ENCODE peak calls at places on chromosome 22, in four cellular contexts. L, W, H and F are unnamed samples.

GRCh38 chr22:17871726-17872458 is 97.6 kb upstream of the BID start:
- DNase-seq in L (no peak), W (no peak), H (no peak), F (no peak)

GRCh38 chr22:28029201-28029948 is 110.3 kb upstream of the PITPNB start:
- DNase-seq in L (no peak), W (peak), H (peak), F (no peak)

GRCh38 chr22:48226026-48227013 is 1463.9 kb downstream of the TBC1D22A start:
- DNase-seq in L (no peak), W (no peak), H (no peak), F (no peak)

GRCh38 chr22:44220727-44221680 is 40.3 kb downstream of the PARVG start:
- DNase-seq in L (no peak), W (no peak), H (no peak), F (no peak)

GRCh38 chr22:44357962-44358553 is 45.3 kb upstream of the SHISAL1 start:
- DNase-seq in L (no peak), W (no peak), H (no peak), F (no peak)

GRCh38 chr22:17648564-17648963 is 10.0 kb downstream of the BCL2L13 start:
- DNase-seq in L (no peak), W (no peak), H (no peak), F (no peak)

GRCh38 chr22:27075891-27076290 is 418.5 kb downstream of the MIAT start:
- DNase-seq in L (no peak), W (no peak), H (no peak), F (no peak)

GRCh38 chr22:23268139-23268712 is 87.9 kb downstream of the BCR start:
- DNase-seq in L (no peak), W (no peak), H (peak), F (no peak)

GRCh38 chr22:38841635-38842034 is 2.2 kb downstream of the NPTXR start:
- DNase-seq in L (no peak), W (no peak), H (no peak), F (no peak)

GRCh38 chr22:44092636-44093220 is 68.6 kb downstream of the PARVB start:
- DNase-seq in L (no peak), W (no peak), H (no peak), F (no peak)

GRCh38 chr22:24768537-24769374 is 5.8 kb downstream of the PIWIL3 start:
- DNase-seq in L (no peak), W (peak), H (peak), F (no peak)

GRCh38 chr22:48925450-48925849 is 902.2 kb downstream of the BRD1 start:
- DNase-seq in L (no peak), W (no peak), H (no peak), F (no peak)

GRCh38 chr22:24053481-24054226 is 42.5 kb downstream of the CABIN1 start:
- DNase-seq in L (peak), W (no peak), H (no peak), F (peak)

GRCh38 chr22:49356428-49356827 is 471.2 kb downstream of the BRD1 start:
- DNase-seq in L (no peak), W (no peak), H (no peak), F (no peak)

GRCh38 chr22:40479126-40479800 is 108.9 kb downstream of the SGSM3 start:
- DNase-seq in L (no peak), W (no peak), H (no peak), F (no peak)

GRCh38 chr22:25054943-25055511 is 102.5 kb downstream of the KIAA1671 start:
- DNase-seq in L (no peak), W (no peak), H (no peak), F (no peak)

GRCh38 chr22:28260619-28261018 is 341.6 kb upstream of the PITPNB start:
- DNase-seq in L (no peak), W (no peak), H (no peak), F (no peak)

GRCh38 chr22:30553971-30554370 is 7.4 kb upstream of the SEC14L6 start:
- DNase-seq in L (no peak), W (no peak), H (no peak), F (no peak)

GRCh38 chr22:18970180-18970947 is 34.3 kb upstream of the PRODH start:
- DNase-seq in L (no peak), W (peak), H (peak), F (no peak)

GRCh38 chr22:31585161-31585859 is 76.7 kb downstream of the PISD start:
- DNase-seq in L (no peak), W (no peak), H (no peak), F (peak)

GRCh38 chr22:47806894-47807293 is 1044.4 kb downstream of the TBC1D22A start:
- DNase-seq in L (no peak), W (no peak), H (no peak), F (no peak)

GRCh38 chr22:29879738-29880137 is 3.2 kb upstream of the MTMR3 start:
- DNase-seq in L (no peak), W (peak), H (peak), F (no peak)

GRCh38 chr22:19149962-19150361 is at the start of gene GSC2:
- DNase-seq in L (no peak), W (peak), H (no peak), F (no peak)

GRCh38 chr22:50625568-50626313 is 2.2 kb downstream of the ARSA start:
- DNase-seq in L (no peak), W (peak), H (peak), F (no peak)

GRCh38 chr22:44667829-44668189 is 34.2 kb upstream of the PRR5 start:
- DNase-seq in L (no peak), W (no peak), H (no peak), F (no peak)

GRCh38 chr22:26416670-26417270 is 12.3 kb upstream of the ASPHD2 start:
- DNase-seq in L (no peak), W (no peak), H (peak), F (no peak)

GRCh38 chr22:44118645-44119315 is 61.9 kb upstream of the PARVG start:
- DNase-seq in L (no peak), W (no peak), H (no peak), F (no peak)

GRCh38 chr22:44423556-44423955 is 74.5 kb downstream of the RTL6 start:
- DNase-seq in L (no peak), W (peak), H (no peak), F (no peak)

GRCh38 chr22:35480143-35480542 is 60.5 kb upstream of the RASD2 start:
- DNase-seq in L (no peak), W (no peak), H (no peak), F (no peak)

GRCh38 chr22:39236321-39237275 is 8.2 kb downstream of the PDGFB start:
- DNase-seq in L (peak), W (no peak), H (no peak), F (peak)

GRCh38 chr22:20405931-20406685 is 12.2 kb downstream of the ZNF74 start:
- DNase-seq in L (no peak), W (no peak), H (no peak), F (no peak)

GRCh38 chr22:19393704-19394103 is 37.8 kb downstream of the HIRA start:
- DNase-seq in L (no peak), W (no peak), H (no peak), F (no peak)

GRCh38 chr22:29209624-29209929 is 3.9 kb downstream of the EMID1 start:
- DNase-seq in L (no peak), W (no peak), H (peak), F (no peak)

DNA sequence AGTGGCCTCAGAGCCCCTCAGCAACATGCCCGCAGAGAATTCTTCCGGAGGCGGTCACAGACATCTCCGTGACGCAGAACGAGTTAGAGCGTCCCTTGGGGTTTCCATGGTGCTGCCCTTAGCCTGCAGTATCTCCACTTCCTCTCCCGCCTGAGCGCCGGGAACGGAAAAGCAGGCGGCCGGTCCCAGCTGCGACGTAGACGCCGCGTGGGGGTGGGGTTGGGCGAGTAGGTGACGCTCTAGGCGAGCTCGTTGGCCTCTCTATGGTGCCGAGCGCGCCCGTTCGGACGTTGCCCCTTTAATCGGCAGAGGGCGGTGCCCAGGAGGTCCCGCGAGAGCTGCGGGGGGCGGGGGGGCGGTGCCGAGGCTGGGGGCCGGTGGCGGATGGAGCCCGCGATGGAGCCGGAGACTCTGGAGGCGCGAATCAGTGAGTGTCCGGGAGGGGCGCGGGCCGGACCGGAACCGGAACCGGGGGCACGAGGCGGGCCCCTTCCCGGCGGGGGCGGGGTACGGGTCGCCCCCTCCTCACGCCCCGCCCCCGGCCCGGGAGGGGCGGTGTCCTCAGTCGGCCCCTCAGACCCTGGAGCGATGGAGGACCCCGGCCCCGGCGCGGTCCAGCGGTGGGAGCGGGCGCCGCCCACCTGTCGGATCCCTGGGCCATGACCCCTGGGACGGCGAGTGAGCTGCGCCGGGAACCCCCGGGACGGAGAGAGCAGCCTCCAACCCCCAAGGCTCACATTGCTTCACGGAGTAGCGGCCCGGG is at the start of gene GGA1:
- DNase-seq in L (no peak), W (peak), H (peak), F (peak)
- TF ChIP-seq REST in L (no peak), W (no peak), H (no peak), F (peak)

GRCh38 chr22:46098525-46099475 is 51.5 kb upstream of the PPARA start:
- DNase-seq in L (no peak), W (peak), H (no peak), F (no peak)

GRCh38 chr22:46100401-46101105 is 49.8 kb upstream of the PPARA start:
- DNase-seq in L (no peak), W (no peak), H (no peak), F (no peak)

GRCh38 chr22:46097268-46097900 is 52.9 kb upstream of the PPARA start:
- DNase-seq in L (no peak), W (no peak), H (no peak), F (no peak)

GRCh38 chr22:46102159-46102558 is 48.2 kb upstream of the PPARA start:
- DNase-seq in L (no peak), W (no peak), H (no peak), F (no peak)

GRCh38 chr22:46099740-46100139 is 50.6 kb upstream of the PPARA start:
- DNase-seq in L (no peak), W (no peak), H (no peak), F (no peak)
- TF ChIP-seq POLR2AphosphoS5 in L (no peak), W (no peak), H (no peak), F (no peak)

DNA sequence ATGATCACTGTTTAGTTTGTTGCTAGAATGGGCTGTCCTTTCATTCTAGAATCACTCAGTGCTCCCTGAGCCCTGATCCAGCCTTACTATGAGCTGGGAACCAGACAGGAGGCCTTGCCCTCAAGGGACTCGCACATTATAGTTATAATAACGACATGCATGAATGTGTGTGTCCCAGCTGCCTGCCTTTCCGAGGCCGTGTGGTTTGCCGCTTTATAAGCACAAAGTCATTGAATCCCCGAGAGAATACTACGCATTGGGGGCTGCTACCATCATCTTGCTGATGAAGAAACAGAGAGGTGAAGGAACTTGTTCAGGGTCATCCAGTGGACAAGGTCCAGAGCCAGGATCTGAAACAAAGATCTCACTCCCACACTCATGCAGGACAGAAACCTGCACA is 75.7 kb downstream of the NFAM1 start:
- DNase-seq in L (peak), W (no peak), H (no peak), F (no peak)
- TF ChIP-seq REST in L (no peak), W (no peak), H (no peak), F (no peak)

GRCh38 chr22:21626735-21627469 is 2.9 kb downstream of the YDJC start:
- DNase-seq in L (no peak), W (no peak), H (no peak), F (no peak)
- TF ChIP-seq POLR2AphosphoS5 in L (no peak), W (peak), H (no peak), F (peak)

DNA sequence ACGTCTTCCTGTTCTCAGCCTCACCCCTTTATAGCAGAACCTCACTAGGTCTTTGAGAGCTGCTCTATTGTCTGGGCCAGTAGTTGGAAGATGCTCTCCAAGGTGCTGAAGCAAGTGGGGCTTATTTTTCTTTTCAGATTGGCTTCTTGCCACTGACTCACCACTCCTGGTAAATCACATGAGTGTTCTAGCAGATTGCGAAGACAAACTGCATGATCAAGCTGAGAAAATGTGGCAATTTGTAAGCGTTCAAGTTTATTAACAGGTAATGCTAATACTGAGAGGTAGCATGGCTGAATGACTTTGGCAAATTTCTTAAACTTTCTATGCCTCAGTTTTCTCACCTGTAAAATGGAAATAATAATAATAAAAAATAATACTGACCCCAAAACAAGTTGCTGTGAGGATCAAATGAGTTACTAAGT is 59.2 kb downstream of the CACNG2 start:
- DNase-seq in L (no peak), W (no peak), H (peak), F (peak)
- TF ChIP-seq REST in L (peak), W (peak), H (peak), F (peak)